ENCODE peak calls at places on chromosomes 1 and 21, in nine cellular contexts. S is AG09319; O is naive B cell; X is KG1; J is BJ; E is ACHN; M is HS-27A; K is A172; I is CD8-positive, alpha-beta T cell. N is an unnamed sample.

GRCh38 chr1:229019647-229020281 is 251.1 kb upstream of the RAB4A start:
- DNase-seq in S (no peak), E (no peak), M (no peak), I (no peak), K (no peak), O (no peak), X (no peak), J (no peak), N (peak; percentile 70)

GRCh38 chr1:218371927-218372672 is 27.0 kb downstream of the TGFB2 start:
- DNase-seq in K (no peak), M (no peak), E (no peak), S (peak; percentile 85), O (no peak), X (no peak), I (no peak), J (peak; percentile 52), N (no peak)

GRCh38 chr1:68497358-68497698 is 446 bp upstream of the DEPDC1 start:
- DNase-seq in K (no peak), O (no peak), M (no peak), J (no peak), X (no peak), E (no peak), S (no peak), I (no peak), N (no peak)

GRCh38 chr1:177546346-177546745 is 375.6 kb downstream of the BRINP2 start:
- DNase-seq in K (no peak), M (no peak), O (no peak), X (no peak), I (no peak), J (no peak), E (no peak), S (no peak), N (no peak)

GRCh38 chr1:26959722-26960624 is at the start of gene KDF1:
- DNase-seq in J (no peak), X (no peak), M (no peak), E (no peak), S (no peak), K (no peak), O (peak; percentile 54), I (peak; percentile 69), N (peak; percentile 79)

GRCh38 chr1:26771643-26772321 is 16.0 kb upstream of the PIGV start:
- DNase-seq in J (peak; percentile 97), K (peak; percentile 97), O (no peak), I (no peak), S (peak; percentile 87), X (no peak), M (peak; percentile 98), E (peak; percentile 95), N (peak; percentile 51)

GRCh38 chr1:20634594-20635084 is 1.4 kb downstream of the PINK1 start:
- DNase-seq in K (no peak), J (no peak), M (no peak), S (no peak), O (no peak), I (peak; percentile 44), X (peak; percentile 35), E (no peak), N (peak; percentile 72)

GRCh38 chr1:61093525-61094137 is 11.3 kb downstream of the NFIA start:
- DNase-seq in M (no peak), J (no peak), E (no peak), I (no peak), K (no peak), O (no peak), X (no peak), S (no peak), N (no peak)

GRCh38 chr1:223180803-223181321 is 37.8 kb upstream of the TLR5 start:
- DNase-seq in I (no peak), E (no peak), S (peak; percentile 22), M (no peak), X (no peak), J (no peak), K (no peak), O (no peak), N (no peak)

GRCh38 chr1:245500546-245500945 is 345.8 kb downstream of the KIF26B start:
- DNase-seq in J (peak; percentile 67), E (no peak), I (no peak), X (no peak), K (peak; percentile 47), O (no peak), S (peak; percentile 66), M (no peak), N (no peak)

GRCh38 chr1:84971957-84972356 is 25.0 kb downstream of the MCOLN2 start:
- DNase-seq in J (no peak), X (no peak), O (no peak), M (no peak), K (no peak), E (no peak), S (no peak), I (no peak), N (no peak)

GRCh38 chr1:244254467-244254866 is 197.2 kb downstream of the ADSS2 start:
- DNase-seq in O (peak; percentile 58), S (no peak), I (no peak), K (no peak), J (no peak), E (no peak), X (peak; percentile 67), M (no peak), N (peak; percentile 50)

GRCh38 chr1:154880651-154881050 is 10.6 kb upstream of the KCNN3 start:
- DNase-seq in K (no peak), O (no peak), M (no peak), I (no peak), E (no peak), J (no peak), S (no peak), X (no peak), N (no peak)

GRCh38 chr21:33937146-33937545 is 21.5 kb upstream of the ATP5PO start:
- DNase-seq in J (no peak), K (no peak), S (no peak), X (no peak), O (no peak), M (no peak), E (no peak), I (no peak), N (no peak)

GRCh38 chr1:151311589-151312331 is 15.5 kb downstream of the PI4KB start:
- DNase-seq in E (peak; percentile 99), S (peak; percentile 89), K (peak; percentile 100), X (no peak), I (peak; percentile 75), M (peak; percentile 93), J (peak; percentile 97), O (no peak), N (peak; percentile 81)

GRCh38 chr1:205239078-205239477 is 11.3 kb downstream of the TMCC2 start:
- DNase-seq in M (no peak), S (no peak), X (no peak), I (no peak), K (no peak), O (no peak), J (no peak), E (no peak), N (no peak)

GRCh38 chr1:47507921-47508894 is 70.4 kb downstream of the FOXD2 start:
- DNase-seq in X (no peak), S (no peak), K (no peak), O (no peak), E (no peak), M (no peak), J (no peak), I (no peak), N (no peak)

GRCh38 chr1:43452789-43453441 is 816 bp downstream of the HYI start:
- DNase-seq in E (no peak), O (no peak), X (no peak), S (peak; percentile 25), K (no peak), J (no peak), I (no peak), M (peak; percentile 73), N (no peak)

GRCh38 chr1:1075148-1075935 is 1.2 kb upstream of the RNF223 start:
- DNase-seq in K (no peak), O (no peak), I (no peak), J (no peak), X (no peak), M (no peak), E (no peak), S (no peak), N (no peak)

GRCh38 chr1:47651311-47652089 is 213.7 kb downstream of the FOXD2 start:
- DNase-seq in M (no peak), I (no peak), X (no peak), J (no peak), E (no peak), K (no peak), O (no peak), S (no peak), N (no peak)

GRCh38 chr1:14778882-14779594 is 180.6 kb downstream of the KAZN start:
- DNase-seq in J (no peak), M (no peak), O (no peak), I (no peak), S (no peak), E (peak; percentile 39), K (no peak), X (no peak), N (peak; percentile 41)

GRCh38 chr21:36776981-36777617 is 78.2 kb downstream of the SIM2 start:
- DNase-seq in M (no peak), K (no peak), S (no peak), X (no peak), J (no peak), E (no peak), O (no peak), I (no peak), N (no peak)

GRCh38 chr1:209388358-209388757 is 195.2 kb upstream of the CAMK1G start:
- DNase-seq in I (no peak), E (no peak), X (no peak), O (no peak), S (no peak), K (no peak), J (no peak), M (no peak), N (no peak)

GRCh38 chr1:93324486-93325464 is 20.9 kb upstream of the DR1 start:
- DNase-seq in S (no peak), E (peak; percentile 48), I (no peak), J (no peak), M (peak; percentile 77), X (no peak), K (peak; percentile 27), O (no peak), N (no peak)

GRCh38 chr1:227941509-227942020 is 6.2 kb downstream of the WNT9A start:
- DNase-seq in M (no peak), S (no peak), O (no peak), J (no peak), K (no peak), I (no peak), E (no peak), X (no peak), N (no peak)

GRCh38 chr1:228046421-228047182 is 35.9 kb upstream of the ARF1 start:
- DNase-seq in O (no peak), K (no peak), E (no peak), S (no peak), M (no peak), I (no peak), J (no peak), X (no peak), N (no peak)

GRCh38 chr21:32413697-32414578 is 1.4 kb downstream of the EVA1C start:
- DNase-seq in X (no peak), J (no peak), K (no peak), S (no peak), I (no peak), M (no peak), O (no peak), E (no peak), N (peak; percentile 86)

GRCh38 chr1:55427576-55427975 is 212.4 kb upstream of the USP24 start:
- DNase-seq in E (no peak), M (no peak), S (no peak), K (no peak), O (no peak), J (peak; percentile 33), I (no peak), X (no peak), N (no peak)

GRCh38 chr1:226002667-226003501 is 3.7 kb upstream of the SDE2 start:
- DNase-seq in O (no peak), K (peak; percentile 86), M (no peak), X (no peak), J (no peak), I (peak; percentile 32), S (no peak), E (peak; percentile 65), N (peak; percentile 52)

N was measured in lung.